ENCODE peak calls at places on chromosomes 5 and 9, in nine cellular contexts. D, X, N, H, E, S, Q, K and O are unnamed samples.

GRCh38 chr9:113599647-113600476 is 136.3 kb downstream of the RGS3 start:
- DNase-seq in D (peak), Q (no peak), N (no peak), K (no peak), E (no peak), S (no peak), H (peak), X (no peak), O (no peak)

GRCh38 chr5:167578977-167579700 is 712.3 kb upstream of the WWC1 start:
- DNase-seq in E (no peak), S (no peak), D (peak), N (no peak), H (no peak), Q (no peak), X (no peak), K (no peak), O (no peak)

GRCh38 chr5:150492621-150493020 is 15.3 kb upstream of the NDST1 start:
- DNase-seq in Q (no peak), D (no peak), N (no peak), H (no peak), S (no peak), E (peak), X (no peak), K (no peak), O (no peak)

GRCh38 chr5:145350501-145350900 is 484.6 kb downstream of the PRELID2 start:
- DNase-seq in S (no peak), E (peak), X (no peak), N (no peak), K (no peak), H (no peak), D (peak), Q (no peak), O (no peak)

GRCh38 chr5:154042751-154043150 is 4.0 kb downstream of the MFAP3 start:
- DNase-seq in S (no peak), X (no peak), E (no peak), K (no peak), Q (no peak), D (peak), N (no peak), H (no peak), O (no peak)

GRCh38 chr5:76582252-76583162 is 40.7 kb downstream of the F2RL2 start:
- DNase-seq in Q (no peak), K (no peak), S (peak), H (no peak), D (peak), X (no peak), E (no peak), N (no peak), O (no peak)

GRCh38 chr5:59130441-59130840 is 547.6 kb downstream of the RAB3C start:
- DNase-seq in D (peak), X (no peak), N (no peak), E (no peak), H (no peak), Q (no peak), K (no peak), S (no peak), O (no peak)

GRCh38 chr9:127058645-127059021 is 63.8 kb downstream of the ANGPTL2 start:
- DNase-seq in K (no peak), D (no peak), E (no peak), Q (no peak), H (no peak), S (no peak), X (no peak), N (no peak), O (no peak)

GRCh38 chr5:92455011-92455410 is 1071.9 kb upstream of the ARRDC3 start:
- DNase-seq in D (no peak), H (no peak), Q (no peak), N (no peak), K (no peak), X (no peak), S (peak), E (no peak), O (no peak)

GRCh38 chr5:179131321-179131835 is 71.2 kb downstream of the ZNF354C start:
- DNase-seq in S (no peak), K (no peak), Q (no peak), E (no peak), N (no peak), D (no peak), H (no peak), X (no peak), O (no peak)

GRCh38 chr5:140025736-140026135 is 17.4 kb downstream of the NRG2 start:
- DNase-seq in E (no peak), D (no peak), N (no peak), H (no peak), Q (no peak), X (no peak), S (no peak), K (no peak), O (no peak)

GRCh38 chr5:37754976-37755375 is 84.9 kb downstream of the GDNF start:
- DNase-seq in D (no peak), E (no peak), N (no peak), S (no peak), X (no peak), Q (no peak), K (no peak), H (no peak), O (no peak)

GRCh38 chr5:2113348-2114131 is 230.8 kb upstream of the IRX4 start:
- DNase-seq in D (no peak), X (no peak), N (no peak), Q (no peak), K (no peak), S (no peak), H (no peak), E (no peak), O (no peak)

GRCh38 chr5:180333661-180334060 is 19.5 kb downstream of the GFPT2 start:
- DNase-seq in D (peak), H (no peak), E (no peak), Q (no peak), K (no peak), N (no peak), X (no peak), S (no peak), O (no peak)

GRCh38 chr9:35726876-35727438 is 5.0 kb downstream of the TLN1 start:
- DNase-seq in N (peak), K (peak), X (no peak), Q (no peak), H (no peak), D (peak), S (no peak), E (no peak), O (no peak)

GRCh38 chr5:149798466-149798865 is 68.4 kb downstream of the PPARGC1B start:
- DNase-seq in H (no peak), Q (no peak), N (no peak), D (no peak), K (no peak), S (no peak), E (no peak), X (no peak), O (no peak)

GRCh38 chr5:82349651-82350050 is 71.5 kb upstream of the RPS23 start:
- DNase-seq in Q (peak), E (no peak), D (no peak), N (peak), S (no peak), X (peak), K (no peak), H (peak), O (no peak)

GRCh38 chr9:99296375-99296951 is 74.4 kb downstream of the SEC61B start:
- DNase-seq in E (no peak), Q (peak), D (peak), N (no peak), X (peak), H (no peak), K (peak), S (no peak), O (peak)

GRCh38 chr5:72018158-72018803 is 89.0 kb upstream of the MAP1B start:
- DNase-seq in Q (peak), X (peak), N (peak), K (peak), H (peak), D (peak), E (no peak), S (peak), O (no peak)

GRCh38 chr5:59174248-59174844 is 591.5 kb downstream of the RAB3C start:
- DNase-seq in N (no peak), H (peak), Q (no peak), E (peak), X (no peak), K (peak), D (peak), S (no peak), O (peak)

GRCh38 chr5:115686692-115687054 is 60.8 kb upstream of the TMED7 start:
- DNase-seq in K (no peak), D (no peak), S (no peak), H (no peak), Q (no peak), X (no peak), N (no peak), E (peak), O (no peak)

GRCh38 chr5:34059997-34060396 is 17.0 kb upstream of the C1QTNF3 start:
- DNase-seq in E (no peak), N (no peak), H (no peak), X (no peak), K (no peak), Q (no peak), D (no peak), S (no peak), O (no peak)

GRCh38 chr5:146888341-146888978 is 9.9 kb upstream of the PPP2R2B start:
- DNase-seq in E (no peak), H (peak), D (no peak), S (no peak), K (no peak), N (no peak), Q (no peak), X (no peak), O (no peak)

GRCh38 chr9:35422753-35423152 is 67.2 kb upstream of the RUSC2 start:
- DNase-seq in S (no peak), Q (no peak), H (no peak), E (no peak), X (no peak), D (no peak), N (no peak), K (no peak), O (no peak)

GRCh38 chr9:131397100-131397790 is 3.4 kb downstream of the PRRC2B start:
- DNase-seq in H (peak), D (no peak), Q (no peak), N (no peak), K (no peak), S (no peak), X (no peak), E (no peak), O (no peak)

GRCh38 chr9:18495065-18495464 is 21.1 kb downstream of the ADAMTSL1 start:
- DNase-seq in K (no peak), Q (no peak), X (no peak), D (no peak), N (no peak), H (no peak), E (no peak), S (no peak), O (no peak)

GRCh38 chr9:12908910-12909309 is 134.1 kb downstream of the LURAP1L start:
- DNase-seq in Q (no peak), H (no peak), D (no peak), E (no peak), S (no peak), X (no peak), K (no peak), N (no peak), O (no peak)

GRCh38 chr9:980621-981020 is 4.2 kb downstream of the DMRT3 start:
- DNase-seq in X (no peak), D (no peak), N (no peak), Q (no peak), K (no peak), S (no peak), H (no peak), E (no peak), O (no peak)

GRCh38 chr9:116378873-116379272 is 225.3 kb downstream of the PAPPA start:
- DNase-seq in X (no peak), N (no peak), H (no peak), D (no peak), E (no peak), S (no peak), K (no peak), Q (no peak), O (no peak)

GRCh38 chr5:154937186-154937717 is 759 bp downstream of the GEMIN5 start:
- DNase-seq in K (no peak), H (peak), X (no peak), N (no peak), E (no peak), S (no peak), Q (no peak), D (peak), O (no peak)

GRCh38 chr9:86487222-86487841 is 133.1 kb upstream of the TUT7 start:
- DNase-seq in Q (no peak), N (no peak), K (no peak), H (peak), S (no peak), X (no peak), D (peak), E (peak), O (no peak)

GRCh38 chr5:149036168-149036567 is 26.7 kb downstream of the SH3TC2 start:
- DNase-seq in X (no peak), K (no peak), S (no peak), D (no peak), Q (no peak), N (no peak), H (no peak), E (no peak), O (no peak)

GRCh38 chr5:35031276-35031675 is 16.5 kb downstream of the AGXT2 start:
- DNase-seq in E (no peak), K (no peak), Q (no peak), H (no peak), X (no peak), N (no peak), D (peak), S (no peak), O (no peak)

GRCh38 chr9:126417684-126418083 is 91.1 kb downstream of the MVB12B start:
- DNase-seq in Q (no peak), S (no peak), E (no peak), D (no peak), K (no peak), X (no peak), H (no peak), N (no peak), O (no peak)

GRCh38 chr9:37293664-37294524 is 128.6 kb upstream of the GRHPR start:
- DNase-seq in K (no peak), H (peak), S (peak), E (no peak), Q (no peak), D (peak), X (no peak), N (no peak), O (peak)

GRCh38 chr9:127273350-127273749 is 8.8 kb downstream of the GARNL3 start:
- DNase-seq in E (no peak), S (no peak), Q (no peak), N (no peak), D (no peak), X (no peak), H (no peak), K (no peak), O (no peak)

GRCh38 chr5:139660105-139660915 is 12.2 kb downstream of the CXXC5 start:
- DNase-seq in X (peak), N (peak), E (no peak), Q (no peak), K (no peak), H (no peak), S (no peak), D (no peak), O (no peak)

DNA sequence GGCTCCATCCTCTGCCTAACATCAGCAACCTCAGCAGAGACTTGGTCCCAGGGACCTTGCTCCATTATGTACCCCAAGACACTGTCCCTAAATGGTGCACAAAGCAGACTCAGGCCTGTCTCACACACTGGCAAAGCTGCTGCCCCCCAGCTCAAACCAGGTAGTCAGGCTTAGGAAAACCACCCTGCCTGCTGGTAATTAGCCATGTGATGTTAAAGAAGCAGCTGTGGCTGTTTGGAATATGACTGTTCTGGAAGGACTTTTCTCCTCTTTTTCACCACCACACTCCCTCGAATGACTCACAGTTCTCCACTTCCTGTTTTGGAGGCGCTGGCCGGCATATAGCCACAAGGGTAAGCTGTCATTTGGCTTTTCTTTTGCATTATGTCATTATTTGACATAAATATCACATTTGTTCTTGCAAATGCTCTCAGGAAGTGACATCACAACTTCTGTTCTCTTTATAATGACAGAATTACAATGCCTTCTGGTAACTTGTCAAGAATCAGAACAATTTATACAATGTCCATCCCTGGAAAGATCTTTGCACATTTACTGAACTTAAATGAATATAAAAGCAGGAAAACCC is 113.9 kb downstream of the SUSD1 start:
- DNase-seq in Q (no peak), N (peak), S (peak), X (peak), E (peak), K (peak), H (no peak), D (peak), O (no peak)
- TF ChIP-seq CTCF in Q (no peak), N (no peak), S (no peak), X (no peak), E (no peak), K (no peak), H (no peak), D (no peak), O (no peak)

DNA sequence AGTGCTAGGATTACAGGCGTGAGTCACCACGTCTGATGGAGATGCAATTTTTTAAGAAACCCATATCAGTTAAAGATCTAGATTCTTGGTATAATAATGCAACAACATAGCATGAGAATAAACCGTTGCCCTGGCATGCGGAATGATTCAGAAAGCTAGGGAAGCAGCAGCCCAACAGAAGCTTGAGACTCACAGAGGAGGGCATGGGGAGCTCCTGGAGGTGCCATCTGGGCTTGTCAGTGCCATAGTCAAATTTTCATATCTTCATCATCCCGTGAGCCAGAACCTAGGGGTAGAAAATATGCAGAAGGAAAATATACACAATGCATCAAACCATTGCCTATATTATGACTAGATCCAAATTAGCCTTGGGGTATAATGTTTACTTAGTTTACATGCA is 118.7 kb upstream of the ADAMTS16 start:
- DNase-seq in D (no peak), E (no peak), Q (no peak), S (no peak), H (no peak), K (no peak), N (no peak), X (no peak), O (no peak)
- TF ChIP-seq CTCF in D (no peak), E (no peak), Q (no peak), S (no peak), H (no peak), K (no peak), N (no peak), X (no peak), O (no peak)

DNA sequence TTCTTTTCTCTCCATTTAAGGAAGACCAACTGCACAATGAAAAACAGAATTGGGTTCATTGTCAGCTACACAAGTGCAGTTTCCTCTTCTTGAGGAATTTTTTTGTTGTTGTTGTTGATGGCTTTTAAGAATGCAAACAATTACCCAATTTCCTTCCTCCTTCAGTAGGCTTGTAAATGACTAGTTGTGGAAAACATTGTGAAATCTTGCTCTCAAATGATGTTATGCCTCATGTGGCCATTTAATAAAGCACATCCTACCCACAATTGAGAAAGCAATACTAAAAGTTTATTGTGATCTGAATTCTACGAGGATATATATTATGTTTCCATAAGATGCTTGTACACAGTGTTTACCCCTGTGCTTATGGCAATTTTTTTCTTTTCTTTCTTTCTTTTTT is 171.6 kb downstream of the FAM174A start:
- DNase-seq in H (no peak), K (no peak), Q (no peak), S (no peak), X (no peak), E (no peak), N (no peak), D (peak), O (no peak)
- TF ChIP-seq CTCF in H (peak), K (peak), Q (peak), S (peak), X (peak), E (no peak), N (peak), D (peak), O (no peak)

DNA sequence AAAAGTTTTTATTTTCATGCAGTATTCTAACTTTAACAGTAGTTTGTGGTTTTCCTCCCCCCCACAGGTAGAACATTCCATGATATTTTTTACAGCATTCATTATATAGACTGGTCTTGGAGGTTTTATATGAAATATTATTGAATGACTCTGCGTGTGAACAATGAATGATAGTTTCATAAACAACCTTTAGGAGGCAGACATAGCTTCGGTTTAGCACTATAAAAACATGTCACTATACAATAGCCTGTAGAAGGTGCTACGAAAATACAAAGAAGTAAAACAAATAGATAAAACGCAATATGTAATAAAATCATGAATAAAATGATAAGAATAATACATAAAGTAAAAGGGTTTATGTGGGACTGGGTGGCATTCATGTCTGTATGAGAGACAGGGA is 8.5 kb downstream of the KLF4 start:
- DNase-seq in D (no peak), N (no peak), E (no peak), K (no peak), H (no peak), S (no peak), X (no peak), Q (no peak), O (no peak)
- TF ChIP-seq CTCF in D (peak), N (no peak), E (no peak), K (no peak), H (peak), S (no peak), X (no peak), Q (no peak), O (peak)

GRCh38 chr9:105243935-105244273 is 547 bp upstream of the SLC44A1 start:
- DNase-seq in Q (no peak), D (no peak), E (no peak), S (no peak), X (no peak), H (no peak), N (no peak), K (no peak), O (no peak)

GRCh38 chr9:105243015-105243686 is 1.3 kb upstream of the SLC44A1 start:
- DNase-seq in N (no peak), S (no peak), D (peak), K (no peak), Q (no peak), E (peak), H (peak), X (no peak), O (no peak)

GRCh38 chr9:105244996-105245719 is 707 bp downstream of the SLC44A1 start:
- DNase-seq in E (no peak), N (peak), H (peak), D (peak), K (peak), X (peak), S (no peak), Q (peak), O (no peak)

GRCh38 chr9:105245720-105246161 is 1.3 kb downstream of the SLC44A1 start:
- DNase-seq in K (no peak), X (no peak), S (no peak), N (no peak), E (no peak), D (no peak), H (no peak), Q (no peak), O (no peak)

GRCh38 chr9:105244274-105244995 is at the start of gene SLC44A1:
- DNase-seq in K (peak), X (peak), D (peak), S (peak), N (peak), H (peak), E (peak), Q (peak), O (peak)
- TF ChIP-seq CTCF in K (no peak), X (peak), D (no peak), S (no peak), N (no peak), H (no peak), E (no peak), Q (no peak), O (no peak)

GRCh38 chr5:110869927-110870326 is 131.1 kb downstream of the SLC25A46 start:
- DNase-seq in S (no peak), H (no peak), N (no peak), E (no peak), D (no peak), Q (no peak), K (no peak), X (no peak), O (no peak)

GRCh38 chr5:110865400-110866094 is 126.7 kb downstream of the SLC25A46 start:
- DNase-seq in X (no peak), S (no peak), Q (peak), K (no peak), N (no peak), E (no peak), H (peak), D (peak), O (no peak)
- TF ChIP-seq CTCF in X (no peak), S (peak), Q (peak), K (no peak), N (no peak), E (peak), H (peak), D (peak), O (peak)